ENCODE peak calls at places on chromosomes 6 and 20, in seven cellular contexts. L is pancreas; A is CD8-positive, alpha-beta T cell; B is upper lobe of right lung; I is psoas muscle; R is A549; E is IMR-90. T is an unnamed sample. For H3K4me1, the result is how much of the 10 kb centered on the place peaks cover.

GRCh38 chr6:114281496-114281895 is 61.3 kb downstream of the HS3ST5 start:
- DNase-seq in L (no peak), A (no peak), B (no peak), I (no peak), R (no peak), E (no peak), T (no peak)

GRCh38 chr20:4681971-4682370 is 39.7 kb upstream of the PRND start:
- DNase-seq in L (no peak), A (no peak), B (no peak), I (no peak), R (no peak), E (peak), T (no peak)

GRCh38 chr6:159966339-159966738 is 2.5 kb upstream of the IGF2R start:
- DNase-seq in L (no peak), A (no peak), B (no peak), I (no peak), R (no peak), E (no peak), T (no peak)

GRCh38 chr6:37298958-37299357 is 41.0 kb upstream of the TMEM217 start:
- DNase-seq in L (no peak), A (no peak), B (no peak), I (no peak), R (no peak), E (no peak), T (no peak)

GRCh38 chr20:37649017-37649416 is 44.8 kb upstream of the CTNNBL1 start:
- DNase-seq in L (no peak), A (no peak), B (no peak), I (no peak), R (no peak), E (no peak), T (no peak)

GRCh38 chr6:124882580-124883393 is 79.5 kb upstream of the RNF217 start:
- DNase-seq in L (no peak), A (no peak), B (no peak), I (no peak), R (no peak), E (peak), T (no peak)

GRCh38 chr6:80182291-80182690 is 75.8 kb downstream of the BCKDHB start:
- DNase-seq in L (no peak), A (no peak), B (no peak), I (no peak), R (no peak), E (peak), T (no peak)

GRCh38 chr6:26352315-26352714 is 12.7 kb upstream of the BTN3A2 start:
- DNase-seq in L (no peak), A (no peak), B (no peak), I (no peak), R (no peak), E (no peak), T (no peak)

GRCh38 chr6:30879684-30880427 is 4.5 kb upstream of the DDR1 start:
- DNase-seq in L (no peak), A (no peak), B (no peak), I (no peak), R (no peak), E (no peak), T (no peak)

GRCh38 chr6:93859964-93860363 is 440.6 kb upstream of the EPHA7 start:
- DNase-seq in L (no peak), A (no peak), B (no peak), I (no peak), R (no peak), E (no peak), T (no peak)
- TF ChIP-seq CTCF in L (no peak), A (no peak), B (no peak), I (no peak), R (no peak), E (no peak), T (no peak)

GRCh38 chr6:93420163-93420806 is 926 bp upstream of the EPHA7 start:
- DNase-seq in L (no peak), A (no peak), B (no peak), I (no peak), R (no peak), E (no peak), T (no peak)
- H3K4me1 ChIP-seq in L (under half), A (under half), B (under half), I (under half), R (under half), E (under half), T (under half)

GRCh38 chr6:31970604-31971271 is 1.2 kb downstream of the DXO start:
- DNase-seq in L (peak), A (no peak), B (no peak), I (no peak), R (no peak), E (no peak), T (no peak)
- H3K4me3 ChIP-seq in L (peak), A (peak), B (peak), I (peak), R (peak), E (peak), T (peak)

GRCh38 chr6:106141441-106142237 is 55.5 kb downstream of the PRDM1 start:
- DNase-seq in L (no peak), A (peak), B (no peak), I (no peak), R (no peak), E (no peak), T (no peak)
- TF ChIP-seq CTCF in L (no peak), A (no peak), B (no peak), I (no peak), R (no peak), E (no peak), T (no peak)

DNA sequence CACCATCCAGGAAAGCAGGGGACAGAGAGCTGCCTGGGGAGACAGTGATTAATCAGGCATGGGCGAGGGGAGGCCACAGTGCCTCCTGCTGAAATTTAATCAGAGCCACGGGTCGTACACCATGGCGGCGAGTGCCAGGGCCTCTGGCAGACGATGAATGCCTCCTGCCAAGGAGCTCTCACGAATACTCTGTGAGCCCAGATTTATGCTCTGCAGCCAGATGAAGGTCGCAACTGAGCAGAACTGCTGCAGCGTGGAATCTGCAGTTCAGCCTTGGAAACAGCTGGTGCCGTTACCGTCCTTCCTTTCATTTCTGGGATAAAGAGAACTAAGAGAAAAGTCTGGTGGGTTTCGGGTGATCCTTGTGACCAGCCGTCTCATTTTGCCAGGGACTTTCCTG is 85.6 kb downstream of the BFSP1 start:
- DNase-seq in L (no peak), A (no peak), B (no peak), I (no peak), R (no peak), E (no peak), T (no peak)
- H3K4me1 ChIP-seq in L (under half), A (under half), B (under half), I (under half), R (under half), E (under half), T (under half)

GRCh38 chr6:148556415-148556814 is 190.4 kb upstream of the UST start:
- DNase-seq in L (no peak), A (no peak), B (no peak), I (no peak), R (no peak), E (no peak), T (no peak)

GRCh38 chr6:148557796-148558457 is 188.9 kb upstream of the UST start:
- DNase-seq in L (no peak), A (peak), B (no peak), I (no peak), R (no peak), E (no peak), T (no peak)

GRCh38 chr6:148563066-148563465 is 183.8 kb upstream of the UST start:
- DNase-seq in L (no peak), A (no peak), B (no peak), I (no peak), R (no peak), E (no peak), T (no peak)

GRCh38 chr6:148561629-148562028 is 185.2 kb upstream of the UST start:
- DNase-seq in L (no peak), A (no peak), B (no peak), I (no peak), R (no peak), E (no peak), T (no peak)

DNA sequence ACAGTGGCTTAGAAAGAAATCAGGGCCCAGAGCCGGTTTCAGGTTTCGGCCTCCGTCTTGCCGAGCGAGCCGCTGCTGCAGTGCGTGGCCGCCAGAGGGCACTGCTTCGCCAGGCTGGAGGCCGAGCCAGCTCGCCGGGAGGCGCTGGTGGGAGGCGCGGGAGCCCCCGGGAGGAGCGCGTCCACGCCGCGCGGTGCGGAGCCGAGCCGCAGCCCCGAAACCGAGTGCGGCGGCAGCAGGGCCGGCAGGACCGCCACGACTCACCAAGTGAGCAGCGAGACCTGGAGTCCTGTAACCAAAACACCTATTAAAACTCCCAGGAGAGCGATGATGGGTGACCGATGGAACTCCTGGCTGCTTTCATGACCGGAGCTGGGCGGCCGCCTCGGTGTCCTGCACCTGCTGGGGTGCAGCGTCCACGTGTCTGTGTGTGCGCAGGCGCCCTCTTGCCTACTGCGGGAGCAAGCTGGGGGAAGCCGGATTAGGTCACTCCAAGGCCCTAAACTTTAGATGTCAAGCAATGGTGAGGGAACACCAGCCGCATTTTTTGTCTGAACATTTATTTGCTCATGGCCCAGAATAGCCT is 186.9 kb upstream of the UST start:
- DNase-seq in L (peak), A (peak), B (peak), I (peak), R (peak), E (peak), T (peak)
- H3K4me3 ChIP-seq in L (peak), A (peak), B (peak), I (peak), R (peak), E (peak), T (peak)

GRCh38 chr6:6221829-6222535 is 98.5 kb downstream of the F13A1 start:
- DNase-seq in L (no peak), A (no peak), B (no peak), I (no peak), R (no peak), E (no peak), T (no peak)
- TF ChIP-seq CTCF in L (no peak), A (no peak), B (peak), I (peak), R (no peak), E (no peak), T (peak)

DNA sequence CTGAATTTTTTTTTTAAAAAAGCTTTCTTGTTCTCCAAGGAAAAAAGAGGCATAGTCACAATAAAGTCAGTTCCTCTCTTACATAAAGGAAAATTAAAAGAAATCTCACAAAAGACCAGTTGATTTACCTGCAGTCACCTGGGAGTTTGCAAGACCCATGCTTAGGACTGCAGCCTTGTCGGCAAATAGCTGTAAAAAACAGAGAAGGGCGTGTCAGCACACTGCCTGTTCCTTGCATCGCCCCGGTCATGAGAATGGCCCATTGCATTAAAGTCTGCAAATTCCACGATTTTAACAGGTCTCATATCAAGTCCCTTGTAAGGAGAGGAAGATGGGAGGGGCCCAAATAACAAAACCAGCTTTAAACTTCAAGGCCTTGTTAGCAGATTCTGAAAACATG is 17.5 kb downstream of the JAG1 start:
- DNase-seq in L (no peak), A (no peak), B (no peak), I (no peak), R (no peak), E (no peak), T (no peak)
- H3K4me1 ChIP-seq in L (half or more), A (under half), B (under half), I (half or more), R (half or more), E (under half), T (half or more)

GRCh38 chr6:157717266-157717870 is 105.7 kb upstream of the SNX9 start:
- DNase-seq in L (no peak), A (no peak), B (no peak), I (no peak), R (no peak), E (no peak), T (no peak)
- H3K4me3 ChIP-seq in L (no peak), A (no peak), B (no peak), I (no peak), R (no peak), E (no peak), T (no peak)

T was measured in left ventricle myocardium inferior.